ENCODE peak calls at places on chromosome 22, in five cellular contexts. L, C, S, V and G are unnamed samples.

GRCh38 chr22:35918466-35918865 is 110.2 kb downstream of the RBFOX2 start:
- DNase-seq in L (no peak), S (no peak), V (no peak), C (no peak), G (no peak)

GRCh38 chr22:48929276-48929790 is 898.3 kb downstream of the BRD1 start:
- DNase-seq in L (no peak), C (no peak), V (no peak), S (no peak), G (no peak)

GRCh38 chr22:17198188-17199130 is 20.8 kb downstream of the ADA2 start:
- DNase-seq in C (no peak), V (no peak), S (no peak), L (no peak), G (no peak)

GRCh38 chr22:40376149-40376548 is 5.8 kb downstream of the SGSM3 start:
- DNase-seq in V (no peak), S (no peak), L (no peak), C (no peak), G (no peak)

GRCh38 chr22:28795932-28796856 is 4.2 kb downstream of the XBP1 start:
- DNase-seq in S (no peak), C (no peak), L (no peak), V (no peak), G (no peak)

GRCh38 chr22:48434156-48434867 is 1393.4 kb downstream of the BRD1 start:
- DNase-seq in L (no peak), C (no peak), V (no peak), S (no peak), G (no peak)

GRCh38 chr22:42289671-42290269 is 19.3 kb upstream of the TCF20 start:
- DNase-seq in S (no peak), L (no peak), V (peak; percentile 43), C (no peak), G (no peak)

GRCh38 chr22:18121436-18122253 is 11.0 kb downstream of the TUBA8 start:
- DNase-seq in C (no peak), S (no peak), L (peak; percentile 43), V (no peak), G (no peak)

GRCh38 chr22:32590556-32590955 is 115.9 kb downstream of the FBXO7 start:
- DNase-seq in C (no peak), V (no peak), L (no peak), S (no peak), G (no peak)

GRCh38 chr22:49327411-49327810 is 500.3 kb downstream of the BRD1 start:
- DNase-seq in V (no peak), C (no peak), S (no peak), L (no peak), G (no peak)

GRCh38 chr22:36327922-36328551 is 59.7 kb downstream of the MYH9 start:
- DNase-seq in C (no peak), V (no peak), L (no peak), S (no peak), G (no peak)

GRCh38 chr22:17057959-17058814 is 26.6 kb upstream of the IL17RA start:
- DNase-seq in L (peak; percentile 57), V (peak; percentile 75), C (peak; percentile 45), S (peak; percentile 37), G (peak; percentile 38)

GRCh38 chr22:49685116-49685515 is 142.6 kb downstream of the BRD1 start:
- DNase-seq in V (no peak), C (no peak), S (no peak), L (no peak), G (no peak)

GRCh38 chr22:35589071-35589735 is 27.9 kb downstream of the MB start:
- DNase-seq in S (peak; percentile 87), V (no peak), C (peak; percentile 57), L (no peak), G (peak; percentile 73)

GRCh38 chr22:42437488-42438292 is 5.5 kb upstream of the NFAM1 start:
- DNase-seq in V (peak; percentile 82), L (peak; percentile 41), C (peak; percentile 51), S (peak; percentile 58), G (no peak)

GRCh38 chr22:30538280-30538679 is 8.3 kb downstream of the SEC14L6 start:
- DNase-seq in S (no peak), L (no peak), V (no peak), C (no peak), G (no peak)

GRCh38 chr22:39984750-39985149 is 10.0 kb upstream of the FAM83F start:
- DNase-seq in V (no peak), S (no peak), L (no peak), C (no peak), G (no peak)

GRCh38 chr22:36360871-36361383 is 26.8 kb downstream of the MYH9 start:
- DNase-seq in L (no peak), C (no peak), S (no peak), V (no peak), G (no peak)

GRCh38 chr22:17606472-17606871 is 22.1 kb downstream of the ATP6V1E1 start:
- DNase-seq in V (peak; percentile 42), L (no peak), S (no peak), C (no peak), G (no peak)

GRCh38 chr22:17114173-17114957 is 6.8 kb downstream of the TMEM121B start:
- DNase-seq in S (no peak), V (no peak), L (no peak), C (no peak), G (no peak)

GRCh38 chr22:41576877-41577276 is 12.8 kb downstream of the PMM1 start:
- DNase-seq in S (peak; percentile 60), C (peak; percentile 35), L (peak; percentile 82), V (peak; percentile 58), G (peak; percentile 34)

GRCh38 chr22:49331878-49332277 is 495.8 kb downstream of the BRD1 start:
- DNase-seq in S (no peak), L (no peak), C (no peak), V (no peak), G (no peak)

GRCh38 chr22:42326301-42326700 is 55.8 kb upstream of the TCF20 start:
- DNase-seq in L (no peak), V (no peak), C (no peak), S (no peak), G (no peak)

GRCh38 chr22:28141614-28142013 is 222.6 kb upstream of the PITPNB start:
- DNase-seq in L (no peak), C (no peak), S (no peak), V (no peak), G (no peak)

GRCh38 chr22:27650572-27650971 is 151.0 kb downstream of the MN1 start:
- DNase-seq in S (no peak), L (no peak), C (no peak), V (no peak), G (no peak)

GRCh38 chr22:17855891-17856290 is 81.6 kb upstream of the BID start:
- DNase-seq in V (peak; percentile 58), L (no peak), C (no peak), S (no peak), G (no peak)

GRCh38 chr22:27299181-27300085 is 502.1 kb downstream of the MN1 start:
- DNase-seq in L (no peak), C (no peak), V (peak; percentile 59), S (no peak), G (no peak)

GRCh38 chr22:24066260-24066659 is 55.2 kb downstream of the CABIN1 start:
- DNase-seq in V (no peak), S (no peak), C (no peak), L (no peak), G (no peak)

GRCh38 chr22:42688241-42688913 is 32.3 kb downstream of the A4GALT start:
- DNase-seq in C (no peak), S (peak; percentile 33), L (peak; percentile 57), V (peak; percentile 45), G (no peak)

GRCh38 chr22:29218758-29219408 is 13.2 kb downstream of the EMID1 start:
- DNase-seq in V (peak; percentile 26), L (no peak), S (no peak), C (no peak), G (no peak)

GRCh38 chr22:19795617-19796008 is 35.0 kb downstream of the TBX1 start:
- DNase-seq in V (no peak), L (no peak), S (no peak), C (no peak), G (no peak)
- TF ChIP-seq REST in V (no peak), L (no peak), S (no peak), C (no peak), G (no peak)

DNA sequence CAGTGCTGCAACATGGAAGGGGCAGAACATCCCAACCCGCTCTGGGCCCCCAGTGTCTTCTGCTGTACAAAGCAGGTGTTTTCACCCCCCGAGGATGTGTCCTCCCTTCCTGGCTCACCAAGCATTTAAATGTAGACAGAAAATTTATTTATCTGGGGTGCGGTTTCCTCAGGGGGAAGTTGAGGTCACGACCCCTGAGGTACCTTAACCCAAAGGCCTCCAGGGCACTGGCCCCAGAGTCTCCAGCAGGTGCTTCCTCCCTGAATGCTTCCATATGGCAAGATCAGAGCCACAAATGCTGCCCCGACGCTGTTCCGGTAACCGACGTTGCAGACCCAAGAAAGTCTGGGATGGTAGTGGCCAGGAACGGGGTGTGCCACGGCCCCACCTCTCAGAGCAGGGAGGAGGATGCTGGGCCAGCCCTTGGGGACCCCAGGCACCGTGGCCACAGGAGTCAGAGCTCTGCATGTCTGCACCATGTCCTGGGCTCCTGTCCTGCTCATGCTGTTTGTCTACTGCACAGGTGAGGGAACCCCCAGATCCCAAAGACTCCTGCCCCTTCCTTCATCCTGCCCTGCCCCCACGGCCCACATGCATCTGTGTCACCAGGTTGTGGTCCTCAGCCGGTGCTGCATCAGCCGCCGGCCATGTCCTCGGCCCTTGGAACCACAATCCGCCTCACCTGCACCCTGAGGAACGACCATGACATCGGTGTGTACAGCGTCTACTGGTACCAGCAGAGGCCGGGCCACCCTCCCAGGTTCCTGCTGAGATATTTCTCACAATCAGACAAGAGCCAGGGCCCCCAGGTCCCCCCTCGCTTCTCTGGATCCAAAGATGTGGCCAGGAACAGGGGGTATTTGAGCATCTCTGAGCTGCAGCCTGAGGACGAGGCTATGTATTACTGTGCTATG is at the start of gene VPREB1:
- DNase-seq in S (no peak), C (no peak), L (no peak), V (no peak), G (peak; percentile 14)
- TF ChIP-seq REST in S (no peak), C (no peak), L (no peak), V (no peak), G (no peak)

DNA sequence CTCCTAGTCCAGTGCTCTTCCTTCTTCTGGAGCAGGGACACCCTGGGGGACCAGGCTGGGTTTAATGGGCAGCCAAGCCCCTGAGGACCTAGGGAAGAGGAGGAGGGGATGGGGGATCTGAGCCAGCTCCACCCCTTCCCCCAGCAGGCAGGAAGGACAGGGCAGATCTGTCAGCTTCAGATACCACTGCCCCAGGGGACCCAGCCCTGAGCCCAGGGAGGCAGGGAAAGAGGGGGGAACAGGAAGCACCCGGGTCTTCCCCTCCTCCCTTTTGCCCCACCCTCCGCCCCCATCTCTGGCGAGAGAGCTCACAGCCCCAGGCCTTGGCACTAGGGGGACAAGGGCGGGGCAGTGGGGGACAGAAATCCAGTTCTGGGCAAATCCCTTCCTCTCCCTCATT is 11.7 kb upstream of the SOX10 start:
- DNase-seq in V (peak; percentile 51), L (no peak), S (no peak), C (no peak), G (no peak)
- TF ChIP-seq REST in V (no peak), L (no peak), S (no peak), C (no peak), G (no peak)

GRCh38 chr22:45262931-45263789 is 21.6 kb upstream of the UPK3A start:
- DNase-seq in S (no peak), L (no peak), V (no peak), C (no peak), G (peak; percentile 94)
- TF ChIP-seq REST in S (no peak), L (no peak), V (no peak), C (no peak), G (no peak)